ENCODE peak calls at places on chromosomes 16 and 17, in ten cellular contexts. R is activated T-helper 9 cell treated with anti-CD3 and anti-CD28 coated beads, Interleukin-2, amount 50 U/mL, for 16 hours; F is skeletal muscle cell; D is left ventricle myocardium superior; M is CD4-positive, alpha-beta T cell; A is neural progenitor cell; U is activated T-helper 1 cell treated with anti-CD3 and anti-CD28 coated beads, Interleukin-2, amount 50 U/mL, for 16 hours; E is endodermal cell; S is LHCN-M2; I is non-pigmented ciliary epithelial cell. V is an unnamed sample.

GRCh38 chr17:59706900-59707181 is 389 bp downstream of the PTRH2 start:
- DNase-seq in R (no peak), F (no peak), D (no peak), M (no peak), A (no peak), U (no peak), E (no peak), S (no peak), I (no peak), V (no peak)

GRCh38 chr16:89357460-89357859 is 132.9 kb downstream of the ANKRD11 start:
- DNase-seq in R (no peak), F (no peak), D (peak; percentile 63), M (no peak), A (peak; percentile 64), U (no peak), E (peak; percentile 70), S (no peak), I (no peak), V (no peak)

GRCh38 chr17:37674511-37674910 is 31.3 kb upstream of the DDX52 start:
- DNase-seq in R (no peak), F (no peak), D (no peak), M (no peak), A (no peak), U (no peak), E (peak; percentile 41), S (no peak), I (no peak), V (no peak)

GRCh38 chr16:8736123-8736680 is 61.2 kb downstream of the TMEM186 start:
- DNase-seq in R (no peak), F (no peak), D (no peak), M (no peak), A (no peak), U (no peak), E (peak; percentile 46), S (no peak), I (no peak), V (no peak)

GRCh38 chr16:27363797-27364196 is 38.2 kb upstream of the IL21R start:
- DNase-seq in R (no peak), F (no peak), D (no peak), M (no peak), A (no peak), U (no peak), E (no peak), S (no peak), I (no peak), V (no peak)

GRCh38 chr17:41178341-41178740 is 320 bp upstream of the KRTAP4-2 start:
- DNase-seq in R (no peak), F (no peak), D (no peak), M (no peak), A (no peak), U (no peak), E (no peak), S (no peak), I (no peak), V (no peak)

GRCh38 chr16:361872-362701 is 8.3 kb downstream of the MRPL28 start:
- DNase-seq in R (peak; percentile 57), F (peak; percentile 24), D (peak; percentile 82), M (peak; percentile 66), A (peak; percentile 88), U (peak; percentile 54), E (peak; percentile 93), S (peak; percentile 63), I (no peak), V (peak; percentile 91)

GRCh38 chr16:1981972-1982574 is 804 bp upstream of the NOXO1 start:
- DNase-seq in R (no peak), F (no peak), D (no peak), M (no peak), A (no peak), U (no peak), E (no peak), S (peak; percentile 43), I (no peak), V (no peak)

GRCh38 chr17:47797797-47798196 is 23.8 kb downstream of the OSBPL7 start:
- DNase-seq in R (no peak), F (no peak), D (no peak), M (no peak), A (peak; percentile 52), U (no peak), E (peak; percentile 78), S (no peak), I (no peak), V (peak; percentile 43)

GRCh38 chr17:4673986-4674770 is 29.8 kb downstream of the PELP1 start:
- DNase-seq in R (no peak), F (no peak), D (no peak), M (no peak), A (no peak), U (no peak), E (no peak), S (no peak), I (no peak), V (no peak)

GRCh38 chr17:70278846-70279465 is 109.6 kb downstream of the KCNJ2 start:
- DNase-seq in R (no peak), F (no peak), D (no peak), M (no peak), A (peak; percentile 2), U (no peak), E (no peak), S (no peak), I (no peak), V (no peak)

GRCh38 chr17:39972271-39972670 is 8.3 kb upstream of the PSMD3 start:
- DNase-seq in R (no peak), F (no peak), D (no peak), M (no peak), A (no peak), U (no peak), E (no peak), S (no peak), I (no peak), V (no peak)

GRCh38 chr17:20961551-20961950 is 81.3 kb downstream of the USP22 start:
- DNase-seq in R (no peak), F (peak; percentile 84), D (no peak), M (no peak), A (no peak), U (no peak), E (no peak), S (no peak), I (no peak), V (no peak)

GRCh38 chr17:9475259-9475658 is 100.4 kb downstream of the STX8 start:
- DNase-seq in R (no peak), F (no peak), D (no peak), M (no peak), A (no peak), U (no peak), E (no peak), S (no peak), I (no peak), V (no peak)

V was measured in iPS-NIHi11.